ENCODE peak calls at places on chromosomes 4 and X, in eight cellular contexts. One of them, this sample, is unnamed.

GRCh38 chr4:760616-761015 is 55.0 kb downstream of the PCGF3 start:
- DNase-seq in brain pericyte: no peak
- DNase-seq in SK-N-DZ: no peak
- DNase-seq in Ammon's horn: no peak
- DNase-seq in GM20000: no peak
- DNase-seq in astrocyte of the spinal cord: no peak
- DNase-seq in cardiac muscle cell: no peak
- DNase-seq in IMR-90: no peak
- DNase-seq in this sample: no peak

GRCh38 chr4:25345880-25346279 is 31.2 kb upstream of the ANAPC4 start:
- DNase-seq in brain pericyte: no peak
- DNase-seq in SK-N-DZ: no peak
- DNase-seq in Ammon's horn: no peak
- DNase-seq in GM20000: no peak
- DNase-seq in astrocyte of the spinal cord: peak; percentile 37
- DNase-seq in cardiac muscle cell: peak; percentile 3
- DNase-seq in IMR-90: no peak
- DNase-seq in this sample: peak; percentile 42

GRCh38 chr4:8283631-8284121 is 14.1 kb downstream of the HTRA3 start:
- DNase-seq in brain pericyte: no peak
- DNase-seq in SK-N-DZ: peak; percentile 76
- DNase-seq in Ammon's horn: no peak
- DNase-seq in GM20000: no peak
- DNase-seq in astrocyte of the spinal cord: no peak
- DNase-seq in cardiac muscle cell: no peak
- DNase-seq in IMR-90: no peak
- DNase-seq in this sample: no peak

GRCh38 chrX:29690061-29690460 is 525.3 kb upstream of the MAGEB2 start:
- DNase-seq in brain pericyte: no peak
- DNase-seq in SK-N-DZ: no peak
- DNase-seq in Ammon's horn: no peak
- DNase-seq in GM20000: no peak
- DNase-seq in astrocyte of the spinal cord: peak; percentile 34
- DNase-seq in cardiac muscle cell: peak; percentile 78
- DNase-seq in IMR-90: peak; percentile 46
- DNase-seq in this sample: no peak

GRCh38 chrX:34956915-34957314 is 14.3 kb downstream of the FAM47B start:
- DNase-seq in brain pericyte: no peak
- DNase-seq in SK-N-DZ: no peak
- DNase-seq in Ammon's horn: no peak
- DNase-seq in GM20000: no peak
- DNase-seq in astrocyte of the spinal cord: peak; percentile 40
- DNase-seq in cardiac muscle cell: peak; percentile 32
- DNase-seq in IMR-90: peak; percentile 52
- DNase-seq in this sample: peak; percentile 73

GRCh38 chrX:19964017-19964710 is 26.7 kb downstream of the BCLAF3 start:
- DNase-seq in brain pericyte: no peak
- DNase-seq in SK-N-DZ: no peak
- DNase-seq in Ammon's horn: no peak
- DNase-seq in GM20000: peak; percentile 13
- DNase-seq in astrocyte of the spinal cord: no peak
- DNase-seq in cardiac muscle cell: no peak
- DNase-seq in IMR-90: no peak
- DNase-seq in this sample: no peak

GRCh38 chrX:129403974-129404669 is 119.2 kb downstream of the SMARCA1 start:
- DNase-seq in brain pericyte: no peak
- DNase-seq in SK-N-DZ: no peak
- DNase-seq in Ammon's horn: no peak
- DNase-seq in GM20000: no peak
- DNase-seq in astrocyte of the spinal cord: peak; percentile 3
- DNase-seq in cardiac muscle cell: no peak
- DNase-seq in IMR-90: no peak
- DNase-seq in this sample: no peak

GRCh38 chr4:10605746-10606482 is 78.7 kb downstream of the CLNK start:
- DNase-seq in brain pericyte: no peak
- DNase-seq in SK-N-DZ: no peak
- DNase-seq in Ammon's horn: no peak
- DNase-seq in GM20000: no peak
- DNase-seq in astrocyte of the spinal cord: peak; percentile 73
- DNase-seq in cardiac muscle cell: no peak
- DNase-seq in IMR-90: peak; percentile 85
- DNase-seq in this sample: peak; percentile 54

GRCh38 chr4:2177443-2178093 is 64.4 kb downstream of the HAUS3 start:
- DNase-seq in brain pericyte: no peak
- DNase-seq in SK-N-DZ: no peak
- DNase-seq in Ammon's horn: no peak
- DNase-seq in GM20000: no peak
- DNase-seq in astrocyte of the spinal cord: no peak
- DNase-seq in cardiac muscle cell: no peak
- DNase-seq in IMR-90: no peak
- DNase-seq in this sample: no peak